ENCODE peak calls at places on chromosomes 5 and 9, in four cellular contexts. One of them, this sample, is unnamed.

GRCh38 chr9:88458716-88459115 is 70.5 kb downstream of the SPIN1 start:
- DNase-seq in DND-41: no peak
- DNase-seq in neural progenitor cell: no peak
- DNase-seq in AG10803: peak
- DNase-seq in this sample: no peak

GRCh38 chr9:109117856-109118801 is 1.6 kb downstream of the TMEM245 start:
- DNase-seq in DND-41: peak
- DNase-seq in neural progenitor cell: peak
- DNase-seq in AG10803: peak
- DNase-seq in this sample: no peak

GRCh38 chr9:137275937-137276756 is 1.4 kb upstream of the TOR4A start:
- DNase-seq in DND-41: no peak
- DNase-seq in neural progenitor cell: no peak
- DNase-seq in AG10803: no peak
- DNase-seq in this sample: no peak

GRCh38 chr5:8650197-8650596 is 781.2 kb downstream of the MTRR start:
- DNase-seq in DND-41: no peak
- DNase-seq in neural progenitor cell: no peak
- DNase-seq in AG10803: peak
- DNase-seq in this sample: no peak

GRCh38 chr9:86921141-86921868 is 26.0 kb downstream of the GAS1 start:
- DNase-seq in DND-41: no peak
- DNase-seq in neural progenitor cell: no peak
- DNase-seq in AG10803: peak
- DNase-seq in this sample: no peak

GRCh38 chr9:93138171-93138764 is 4.2 kb upstream of the NINJ1 start:
- DNase-seq in DND-41: no peak
- DNase-seq in neural progenitor cell: no peak
- DNase-seq in AG10803: no peak
- DNase-seq in this sample: no peak

GRCh38 chr5:136802382-136802781 is 437.0 kb upstream of the TRPC7 start:
- DNase-seq in DND-41: no peak
- DNase-seq in neural progenitor cell: peak
- DNase-seq in AG10803: peak
- DNase-seq in this sample: no peak

GRCh38 chr5:135320718-135321484 is 78.1 kb downstream of the MACROH2A1 start:
- DNase-seq in DND-41: no peak
- DNase-seq in neural progenitor cell: no peak
- DNase-seq in AG10803: no peak
- DNase-seq in this sample: no peak

GRCh38 chr5:110323357-110323756 is 403.1 kb downstream of the TMEM232 start:
- DNase-seq in DND-41: no peak
- DNase-seq in neural progenitor cell: no peak
- DNase-seq in AG10803: no peak
- DNase-seq in this sample: no peak

GRCh38 chr5:78518365-78519197 is 130.0 kb downstream of the LHFPL2 start:
- DNase-seq in DND-41: no peak
- DNase-seq in neural progenitor cell: no peak
- DNase-seq in AG10803: peak
- DNase-seq in this sample: no peak

GRCh38 chr9:4298255-4299005 is 1.4 kb downstream of the GLIS3 start:
- DNase-seq in DND-41: no peak
- DNase-seq in neural progenitor cell: peak
- DNase-seq in AG10803: no peak
- DNase-seq in this sample: peak

GRCh38 chr9:123007269-123007668 is 26.2 kb upstream of the GPR21 start:
- DNase-seq in DND-41: no peak
- DNase-seq in neural progenitor cell: no peak
- DNase-seq in AG10803: no peak
- DNase-seq in this sample: no peak

GRCh38 chr9:79812507-79813261 is 240.9 kb downstream of the TLE4 start:
- DNase-seq in DND-41: peak
- DNase-seq in neural progenitor cell: no peak
- DNase-seq in AG10803: peak
- DNase-seq in this sample: no peak

GRCh38 chr9:95057121-95057520 is 260.4 kb downstream of the FANCC start:
- DNase-seq in DND-41: no peak
- DNase-seq in neural progenitor cell: no peak
- DNase-seq in AG10803: no peak
- DNase-seq in this sample: no peak

GRCh38 chr5:129216001-129216400 is 121.5 kb downstream of the ISOC1 start:
- DNase-seq in DND-41: no peak
- DNase-seq in neural progenitor cell: no peak
- DNase-seq in AG10803: no peak
- DNase-seq in this sample: no peak

GRCh38 chr5:81826128-81826527 is 75.2 kb upstream of the SSBP2 start:
- DNase-seq in DND-41: no peak
- DNase-seq in neural progenitor cell: no peak
- DNase-seq in AG10803: peak
- DNase-seq in this sample: no peak

GRCh38 chr9:121289554-121290370 is 21.8 kb downstream of the GSN start:
- DNase-seq in DND-41: no peak
- DNase-seq in neural progenitor cell: no peak
- DNase-seq in AG10803: no peak
- DNase-seq in this sample: no peak

GRCh38 chr5:107670927-107671741 is at the start of gene EFNA5:
- DNase-seq in DND-41: peak
- DNase-seq in neural progenitor cell: peak
- DNase-seq in AG10803: peak
- DNase-seq in this sample: peak

DNA sequence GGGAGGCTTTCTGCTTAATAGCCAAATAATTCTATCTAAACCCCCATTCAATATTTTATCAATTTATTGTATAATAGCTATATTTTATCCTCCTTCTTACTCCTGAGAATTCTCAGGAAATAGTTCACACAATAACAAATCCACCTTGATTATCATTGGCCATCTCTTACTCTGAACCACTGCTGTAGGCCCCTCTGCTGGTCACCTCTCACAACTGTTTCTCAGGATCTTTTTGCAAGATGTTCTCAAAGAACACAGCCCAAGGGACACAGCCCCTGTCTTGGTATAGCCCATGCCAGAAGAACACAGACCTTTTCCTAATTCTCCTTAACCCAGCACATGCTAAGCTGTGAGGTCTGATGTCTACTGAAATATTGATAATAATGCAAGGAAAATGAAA is 74.9 kb upstream of the HTR4 start:
- DNase-seq in DND-41: no peak
- DNase-seq in neural progenitor cell: peak
- DNase-seq in AG10803: no peak
- DNase-seq in this sample: no peak
- TF ChIP-seq CTCF in DND-41: no peak
- TF ChIP-seq CTCF in neural progenitor cell: peak
- TF ChIP-seq CTCF in AG10803: peak
- TF ChIP-seq CTCF in this sample: no peak

DNA sequence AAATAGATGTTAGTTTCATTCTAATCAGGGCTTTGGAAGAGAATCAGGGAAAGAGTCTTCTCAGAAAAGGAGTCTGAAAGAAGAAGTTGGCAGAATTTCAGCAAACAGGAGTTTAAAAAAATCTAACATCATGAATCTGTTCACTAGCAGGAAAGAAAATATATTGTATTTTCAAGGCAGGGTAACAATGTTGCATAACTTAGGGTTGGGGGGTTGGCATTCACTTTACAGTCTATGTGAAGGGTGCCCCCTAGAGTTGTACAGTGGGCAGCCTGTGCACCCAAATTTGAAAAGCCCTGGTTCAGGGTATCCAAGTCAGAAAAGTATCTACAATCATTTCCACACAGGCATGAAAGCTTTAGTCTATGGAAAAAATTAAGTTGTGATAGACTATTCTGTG is 348.4 kb upstream of the SLC30A5 start:
- DNase-seq in DND-41: no peak
- DNase-seq in neural progenitor cell: no peak
- DNase-seq in AG10803: peak
- DNase-seq in this sample: no peak
- TF ChIP-seq CTCF in DND-41: peak
- TF ChIP-seq CTCF in neural progenitor cell: peak
- TF ChIP-seq CTCF in AG10803: peak
- TF ChIP-seq CTCF in this sample: no peak

DNA sequence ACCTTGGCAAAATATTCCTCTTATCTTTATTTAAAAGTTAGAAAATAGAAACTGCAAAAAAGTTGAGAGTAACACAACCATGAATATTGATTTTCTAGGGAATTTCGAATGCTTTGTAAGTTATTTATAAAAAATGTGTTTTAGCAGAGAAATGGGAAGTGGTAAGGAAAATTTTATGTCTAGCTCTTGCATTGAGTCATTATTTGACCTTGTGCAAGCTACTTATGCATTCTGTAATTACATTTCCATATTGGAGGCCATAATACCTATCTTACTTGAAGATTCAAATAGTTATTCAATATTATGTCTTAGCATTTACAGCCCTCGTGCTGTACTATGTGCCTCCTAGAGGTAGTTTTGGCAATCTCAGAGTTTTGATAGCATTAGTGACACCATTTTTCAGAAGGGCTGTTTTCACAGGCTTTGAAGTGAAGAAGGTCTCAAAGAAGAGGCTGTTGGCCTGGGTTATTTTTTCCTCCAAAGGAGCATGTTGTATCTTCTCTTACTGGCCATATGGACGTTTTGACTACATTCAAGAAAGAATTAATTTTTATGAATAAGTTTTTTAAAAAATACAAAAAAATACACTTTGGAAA is 7.4 kb upstream of the DAP start:
- DNase-seq in DND-41: no peak
- DNase-seq in neural progenitor cell: no peak
- DNase-seq in AG10803: no peak
- DNase-seq in this sample: no peak
- TF ChIP-seq CTCF in DND-41: no peak
- TF ChIP-seq CTCF in neural progenitor cell: no peak
- TF ChIP-seq CTCF in AG10803: no peak
- TF ChIP-seq CTCF in this sample: no peak

GRCh38 chr9:71910602-71911060 is 362 bp downstream of the ABHD17B start:
- DNase-seq in DND-41: no peak
- DNase-seq in neural progenitor cell: no peak
- DNase-seq in AG10803: no peak
- DNase-seq in this sample: no peak
- TF ChIP-seq CTCF in DND-41: no peak
- TF ChIP-seq CTCF in neural progenitor cell: peak
- TF ChIP-seq CTCF in AG10803: no peak
- TF ChIP-seq CTCF in this sample: no peak

DNA sequence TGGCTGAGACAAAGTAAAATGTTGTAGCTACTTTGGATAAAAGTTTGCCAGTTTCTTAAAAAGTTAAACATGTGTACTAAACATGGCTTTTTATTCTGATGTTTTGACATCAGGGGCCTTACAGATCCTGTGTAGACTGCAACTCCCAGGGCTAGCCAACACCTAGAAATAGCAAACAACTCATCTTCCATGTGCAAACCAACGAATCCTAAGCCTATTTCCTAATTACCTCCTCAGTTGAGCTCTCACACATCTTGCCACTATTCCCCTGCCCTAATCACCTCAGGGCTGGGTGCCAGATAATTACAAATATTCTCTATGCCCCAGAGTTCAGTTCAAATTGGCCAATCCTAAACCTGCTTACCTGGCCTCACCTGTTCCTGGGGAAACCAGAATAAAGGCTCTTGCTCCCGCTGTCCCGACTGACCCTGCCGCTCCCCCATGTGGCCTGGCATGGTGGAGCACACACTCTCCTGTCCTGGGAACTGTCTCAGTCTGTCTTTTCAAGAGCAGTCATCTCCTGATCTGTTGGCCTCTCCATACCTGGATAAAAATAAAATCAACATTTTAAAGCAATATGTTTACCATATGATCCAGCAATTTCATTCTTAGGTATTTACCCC is 37.1 kb upstream of the FAM169A start:
- DNase-seq in DND-41: no peak
- DNase-seq in neural progenitor cell: peak
- DNase-seq in AG10803: no peak
- DNase-seq in this sample: peak
- TF ChIP-seq CTCF in DND-41: peak
- TF ChIP-seq CTCF in neural progenitor cell: peak
- TF ChIP-seq CTCF in AG10803: peak
- TF ChIP-seq CTCF in this sample: peak

GRCh38 chr5:36777105-36777757 is 99.3 kb upstream of the NIPBL start:
- DNase-seq in DND-41: no peak
- DNase-seq in neural progenitor cell: peak
- DNase-seq in AG10803: peak
- DNase-seq in this sample: peak
- TF ChIP-seq CTCF in DND-41: peak
- TF ChIP-seq CTCF in neural progenitor cell: peak
- TF ChIP-seq CTCF in AG10803: peak
- TF ChIP-seq CTCF in this sample: peak

GRCh38 chr5:29811914-29812679 is 1381.4 kb upstream of the CDH6 start:
- DNase-seq in DND-41: no peak
- DNase-seq in neural progenitor cell: peak
- DNase-seq in AG10803: no peak
- DNase-seq in this sample: no peak
- TF ChIP-seq CTCF in DND-41: no peak
- TF ChIP-seq CTCF in neural progenitor cell: peak
- TF ChIP-seq CTCF in AG10803: no peak
- TF ChIP-seq CTCF in this sample: no peak

GRCh38 chr9:130185494-130186005 is 13.3 kb downstream of the NCS1 start:
- DNase-seq in DND-41: no peak
- DNase-seq in neural progenitor cell: peak
- DNase-seq in AG10803: no peak
- DNase-seq in this sample: no peak
- TF ChIP-seq CTCF in DND-41: no peak
- TF ChIP-seq CTCF in neural progenitor cell: no peak
- TF ChIP-seq CTCF in AG10803: no peak
- TF ChIP-seq CTCF in this sample: no peak

DNA sequence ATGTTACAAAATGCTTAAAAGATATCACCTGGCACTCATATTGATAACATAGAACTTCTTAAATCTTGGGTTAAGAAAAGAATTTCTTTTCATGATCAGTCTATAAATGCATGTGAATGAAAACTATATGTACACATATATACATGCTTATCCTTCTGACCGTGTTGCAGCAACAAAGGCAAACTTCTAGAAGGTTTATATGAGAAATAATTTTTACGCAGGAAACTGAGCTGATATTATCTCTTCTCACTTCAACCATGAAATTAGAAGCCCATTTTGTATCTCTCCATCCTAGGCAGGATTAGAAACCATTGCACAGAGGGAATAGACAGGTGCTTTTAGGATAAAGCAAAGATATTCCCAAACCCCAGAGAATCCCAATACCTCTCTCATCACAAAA is 362.6 kb upstream of the SLC30A5 start:
- DNase-seq in DND-41: no peak
- DNase-seq in neural progenitor cell: no peak
- DNase-seq in AG10803: no peak
- DNase-seq in this sample: no peak
- TF ChIP-seq CTCF in DND-41: no peak
- TF ChIP-seq CTCF in neural progenitor cell: no peak
- TF ChIP-seq CTCF in AG10803: no peak
- TF ChIP-seq CTCF in this sample: no peak

This sample was measured in nephron progenitor cell.